ENCODE peak calls at places on chromosome 11, in seven cellular contexts. W is PC-3, G is neural progenitor cell, Z is GM12878, V is fibroblast of lung, P is GM23248, B is astrocyte. D is an unnamed sample.
A peak's percentile ranks its signal among the peaks of the same experiment; 100 is the strongest.

GRCh38 chr11:59358595-59358994 is at the start of gene OR5AN1:
- DNase-seq in W (no peak), G (no peak), Z (no peak), V (no peak), P (no peak), B (no peak), D (no peak)

GRCh38 chr11:33736148-33736809 is at the start of gene CD59:
- DNase-seq in W (peak; percentile 94), G (peak; percentile 95), Z (peak; percentile 54), V (peak; percentile 91), P (peak; percentile 97), B (peak; percentile 80), D (peak; percentile 97)

GRCh38 chr11:34573537-34573936 is 47.4 kb upstream of the EHF start:
- DNase-seq in W (no peak), G (no peak), Z (no peak), V (no peak), P (no peak), B (no peak), D (no peak)

GRCh38 chr11:3077174-3077839 is 20.1 kb upstream of the CARS1 start:
- DNase-seq in W (no peak), G (no peak), Z (no peak), V (no peak), P (no peak), B (no peak), D (no peak)

GRCh38 chr11:11329062-11329806 is 23.8 kb downstream of the CSNK2A3 start:
- DNase-seq in W (no peak), G (no peak), Z (no peak), V (no peak), P (no peak), B (no peak), D (peak; percentile 7)

GRCh38 chr11:31106326-31106725 is 263.2 kb downstream of the DCDC1 start:
- DNase-seq in W (no peak), G (peak; percentile 79), Z (no peak), V (no peak), P (no peak), B (no peak), D (no peak)

GRCh38 chr11:77198440-77198849 is 70.4 kb downstream of the MYO7A start:
- DNase-seq in W (peak; percentile 43), G (peak; percentile 62), Z (no peak), V (no peak), P (no peak), B (no peak), D (peak; percentile 87)

GRCh38 chr11:87879118-87879517 is 296.1 kb downstream of the RAB38 start:
- DNase-seq in W (peak; percentile 63), G (no peak), Z (no peak), V (no peak), P (peak; percentile 66), B (no peak), D (no peak)

GRCh38 chr11:43130616-43131015 is 181.2 kb upstream of the API5 start:
- DNase-seq in W (no peak), G (peak; percentile 71), Z (no peak), V (no peak), P (no peak), B (no peak), D (peak; percentile 19)

GRCh38 chr11:42524534-42525227 is 787.1 kb upstream of the API5 start:
- DNase-seq in W (peak; percentile 77), G (peak; percentile 84), Z (peak; percentile 5), V (peak; percentile 81), P (peak; percentile 62), B (peak; percentile 74), D (peak; percentile 82)

GRCh38 chr11:8389034-8389996 is 125.6 kb upstream of the LMO1 start:
- DNase-seq in W (no peak), G (peak; percentile 18), Z (no peak), V (peak; percentile 23), P (no peak), B (peak; percentile 5), D (peak; percentile 17)

GRCh38 chr11:134024420-134025085 is 44.3 kb upstream of the JAM3 start:
- DNase-seq in W (peak; percentile 83), G (no peak), Z (no peak), V (peak; percentile 73), P (peak; percentile 91), B (peak; percentile 49), D (no peak)

GRCh38 chr11:131888230-131888826 is 517.9 kb downstream of the NTM start:
- DNase-seq in W (peak; percentile 90), G (no peak), Z (no peak), V (peak; percentile 97), P (peak; percentile 92), B (peak; percentile 96), D (no peak)

GRCh38 chr11:64713781-64714363 is 9.1 kb downstream of the NRXN2 start:
- DNase-seq in W (no peak), G (peak; percentile 69), Z (no peak), V (no peak), P (no peak), B (no peak), D (peak; percentile 82)

GRCh38 chr11:6695377-6695776 is 12.2 kb upstream of the MRPL17 start:
- DNase-seq in W (no peak), G (no peak), Z (no peak), V (peak; percentile 72), P (peak; percentile 79), B (peak; percentile 63), D (no peak)

GRCh38 chr11:115503083-115503885 is 931 bp downstream of the CADM1 start:
- DNase-seq in W (peak; percentile 34), G (peak; percentile 85), Z (no peak), V (peak; percentile 71), P (peak; percentile 51), B (peak; percentile 54), D (peak; percentile 71)
- TF ChIP-seq EZH2 in W (no peak), G (no peak), Z (no peak), V (no peak), P (no peak), B (peak; percentile 63), D (no peak)

DNA sequence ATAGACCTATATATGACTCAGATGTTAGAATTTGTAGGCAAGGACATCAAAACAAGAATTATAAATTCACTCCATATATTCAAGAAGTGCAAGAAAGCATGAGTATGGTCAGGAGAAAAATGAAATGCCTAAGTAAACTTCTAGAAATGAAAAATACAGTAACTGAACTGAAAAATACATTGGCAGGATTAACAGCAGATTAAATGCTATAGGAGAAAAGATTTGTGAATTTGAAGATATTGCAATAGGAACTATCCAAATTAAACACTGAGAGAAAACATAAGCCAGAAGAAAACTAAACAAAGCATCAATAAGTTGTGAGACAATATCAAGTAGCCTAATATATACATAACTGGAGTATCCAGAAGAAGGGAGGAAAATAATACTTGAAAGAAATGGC is 46.6 kb upstream of the TMEM45B start:
- DNase-seq in W (no peak), G (no peak), Z (no peak), V (no peak), P (no peak), B (no peak), D (no peak)
- H3K27ac ChIP-seq in W (no peak overlapping the region), G (no peak overlapping the region), Z (no peak overlapping the region), V (no peak overlapping the region), P (no peak overlapping the region), B (no peak overlapping the region), D (no peak overlapping the region)

GRCh38 chr11:47186937-47187681 is 875 bp upstream of the PACSIN3 start:
- DNase-seq in W (no peak), G (peak; percentile 76), Z (no peak), V (peak; percentile 48), P (peak; percentile 58), B (peak; percentile 30), D (peak; percentile 91)

GRCh38 chr11:47189100-47189834 is 3.0 kb upstream of the PACSIN3 start:
- DNase-seq in W (peak; percentile 86), G (no peak), Z (no peak), V (peak; percentile 89), P (peak; percentile 77), B (peak; percentile 83), D (no peak)

GRCh38 chr11:47186076-47186936 is at the start of gene PACSIN3:
- DNase-seq in W (peak; percentile 63), G (peak; percentile 75), Z (no peak), V (peak; percentile 42), P (peak; percentile 60), B (no peak), D (peak; percentile 62)

GRCh38 chr11:47187723-47188122 is 1.5 kb upstream of the PACSIN3 start:
- DNase-seq in W (no peak), G (no peak), Z (no peak), V (no peak), P (no peak), B (peak; percentile 2), D (no peak)

GRCh38 chr11:47188262-47188661 is 2.0 kb upstream of the PACSIN3 start:
- DNase-seq in W (no peak), G (no peak), Z (no peak), V (no peak), P (no peak), B (no peak), D (no peak)
- H3K27me3 ChIP-seq in W (no peaks in the 10 kb centered on the region), G (peaks cover 47% of the 10 kb centered on the region), Z (peaks cover 13% of the 10 kb centered on the region), V (peaks cover 2% of the 10 kb centered on the region), P (no peaks in the 10 kb centered on the region), B (no peaks in the 10 kb centered on the region), D (peaks cover 20% of the 10 kb centered on the region)

GRCh38 chr11:44320289-44320973 is 10.5 kb upstream of the ALX4 start:
- DNase-seq in W (no peak), G (no peak), Z (no peak), V (no peak), P (no peak), B (no peak), D (no peak)

GRCh38 chr11:44321059-44321458 is 11.1 kb upstream of the ALX4 start:
- DNase-seq in W (no peak), G (no peak), Z (no peak), V (no peak), P (no peak), B (no peak), D (no peak)

GRCh38 chr11:44319170-44319551 is 9.2 kb upstream of the ALX4 start:
- DNase-seq in W (no peak), G (peak; percentile 70), Z (no peak), V (no peak), P (no peak), B (no peak), D (peak; percentile 67)

GRCh38 chr11:44318369-44318768 is 8.4 kb upstream of the ALX4 start:
- DNase-seq in W (no peak), G (no peak), Z (no peak), V (no peak), P (no peak), B (no peak), D (no peak)

DNA sequence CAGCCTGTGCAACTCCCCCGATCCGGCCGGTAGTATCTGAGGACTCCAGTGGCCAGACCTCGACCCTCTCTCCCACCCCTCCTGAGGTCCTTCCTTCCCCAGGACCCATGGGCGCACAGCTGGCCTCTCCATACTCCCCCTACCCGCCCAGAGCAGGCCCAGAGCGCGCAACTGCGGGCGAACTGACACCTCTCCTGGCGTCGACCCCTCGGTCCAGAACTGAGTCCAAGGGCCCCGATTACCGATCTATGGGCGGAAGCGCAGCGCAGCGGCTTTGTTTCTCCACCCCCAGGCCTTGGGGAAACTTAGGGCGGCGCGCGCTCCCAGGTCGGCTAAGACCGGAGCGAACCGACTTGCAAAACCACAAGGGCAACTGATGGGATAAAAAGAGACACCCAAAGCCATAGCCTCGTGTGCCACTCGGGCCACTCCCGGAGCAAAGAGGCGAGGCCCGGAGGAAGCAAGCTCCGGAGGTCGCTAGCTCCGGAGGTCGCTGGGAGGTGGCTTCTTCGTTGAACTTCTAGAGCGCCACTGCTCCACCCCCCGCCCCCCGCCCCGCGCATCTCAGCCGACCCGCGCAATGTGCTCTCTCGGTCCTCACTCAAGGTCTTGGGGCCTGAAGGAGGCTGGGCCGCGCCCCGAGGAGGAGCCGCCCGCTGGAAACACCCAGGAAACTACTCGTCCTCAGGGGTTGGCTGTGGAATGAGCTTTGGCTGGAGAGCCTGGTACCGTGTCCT is 9.8 kb upstream of the ALX4 start:
- DNase-seq in W (no peak), G (peak; percentile 70), Z (no peak), V (no peak), P (peak; percentile 19), B (no peak), D (peak; percentile 68)
- TF ChIP-seq EZH2 in W (no peak), G (peak; percentile 99), Z (no peak), V (peak; percentile 22), P (peak; percentile 74), B (peak; percentile 72), D (peak; percentile 93)

GRCh38 chr11:57276857-57277505 is 39.9 kb upstream of the APLNR start:
- DNase-seq in W (no peak), G (no peak), Z (no peak), V (no peak), P (no peak), B (no peak), D (no peak)
- H3K27ac ChIP-seq in W (no peak overlapping the region), G (no peak overlapping the region), Z (no peak overlapping the region), V (no peak overlapping the region), P (peak overlapping the region; percentile 94), B (no peak overlapping the region), D (no peak overlapping the region)

D was measured in GM23338.